ENCODE peak calls at places on chromosomes 3 and 15, in eight cellular contexts. K is neural progenitor cell, O is stomach, Z is IMR-90, M is HFF-Myc, C is fibroblast of mammary gland, N is colonic mucosa, B is heart right ventricle. R is an unnamed sample.

GRCh38 chr15:29356807-29357206 is 87.2 kb upstream of the NSMCE3 start:
- DNase-seq in K (no peak), O (no peak), Z (no peak), M (no peak), C (no peak), N (no peak), B (no peak), R (no peak)

GRCh38 chr3:132784502-132785025 is 62.4 kb upstream of the NPHP3 start:
- DNase-seq in K (no peak), O (no peak), Z (no peak), M (no peak), C (no peak), N (no peak), B (no peak), R (no peak)

GRCh38 chr3:64691051-64691450 is 3.3 kb upstream of the ADAMTS9 start:
- DNase-seq in K (no peak), O (no peak), Z (peak), M (no peak), C (peak), N (no peak), B (peak), R (no peak)

GRCh38 chr3:134330895-134331810 is 43.1 kb downstream of the AMOTL2 start:
- DNase-seq in K (no peak), O (no peak), Z (peak), M (no peak), C (no peak), N (no peak), B (no peak), R (no peak)

GRCh38 chr3:143000525-143000924 is 845 bp upstream of the U2SURP start:
- DNase-seq in K (peak), O (no peak), Z (peak), M (no peak), C (peak), N (peak), B (no peak), R (no peak)

GRCh38 chr3:184018424-184018973 is 815 bp upstream of the ABCC5 start:
- DNase-seq in K (no peak), O (no peak), Z (no peak), M (no peak), C (no peak), N (no peak), B (no peak), R (no peak)

GRCh38 chr15:35481992-35482391 is 64.0 kb downstream of the DPH6 start:
- DNase-seq in K (no peak), O (no peak), Z (peak), M (peak), C (peak), N (peak), B (no peak), R (no peak)

GRCh38 chr15:66588971-66589370 is 23.2 kb upstream of the LCTL start:
- DNase-seq in K (no peak), O (no peak), Z (no peak), M (no peak), C (no peak), N (peak), B (no peak), R (no peak)

GRCh38 chr3:105177558-105177957 is 189.2 kb upstream of the ALCAM start:
- DNase-seq in K (no peak), O (no peak), Z (peak), M (no peak), C (peak), N (no peak), B (no peak), R (no peak)

GRCh38 chr15:52427804-52428203 is 100.9 kb downstream of the MYO5A start:
- DNase-seq in K (peak), O (no peak), Z (peak), M (peak), C (peak), N (no peak), B (no peak), R (peak)

GRCh38 chr15:70151441-70151840 is 53.7 kb upstream of the TLE3 start:
- DNase-seq in K (no peak), O (no peak), Z (no peak), M (no peak), C (no peak), N (no peak), B (no peak), R (no peak)

GRCh38 chr15:75578206-75578947 is 738 bp downstream of the PTPN9 start:
- DNase-seq in K (peak), O (peak), Z (no peak), M (no peak), C (no peak), N (peak), B (no peak), R (peak)

GRCh38 chr3:127542441-127542952 is 48.0 kb downstream of the TPRA1 start:
- DNase-seq in K (no peak), O (peak), Z (no peak), M (no peak), C (no peak), N (peak), B (no peak), R (peak)

GRCh38 chr3:146390967-146391366 is 78.4 kb downstream of the PLSCR2 start:
- DNase-seq in K (no peak), O (no peak), Z (peak), M (peak), C (peak), N (peak), B (peak), R (no peak)

GRCh38 chr3:126149960-126150515 is 30.3 kb downstream of the ALDH1L1 start:
- DNase-seq in K (no peak), O (no peak), Z (no peak), M (no peak), C (no peak), N (peak), B (peak), R (no peak)

GRCh38 chr15:60374209-60374608 is 23.6 kb downstream of the ANXA2 start:
- DNase-seq in K (no peak), O (no peak), Z (no peak), M (no peak), C (no peak), N (no peak), B (no peak), R (no peak)

GRCh38 chr3:58474348-58474911 is 17.5 kb upstream of the KCTD6 start:
- DNase-seq in K (no peak), O (no peak), Z (no peak), M (no peak), C (no peak), N (no peak), B (no peak), R (peak)

GRCh38 chr15:31574761-31575160 is 248.1 kb downstream of the KLF13 start:
- DNase-seq in K (peak), O (no peak), Z (no peak), M (no peak), C (no peak), N (no peak), B (no peak), R (no peak)

GRCh38 chr15:32042269-32042996 is 12.1 kb downstream of the CHRNA7 start:
- DNase-seq in K (no peak), O (no peak), Z (no peak), M (no peak), C (no peak), N (no peak), B (no peak), R (no peak)

GRCh38 chr15:67070150-67070549 is 4.7 kb downstream of the SMAD3 start:
- DNase-seq in K (no peak), O (no peak), Z (peak), M (no peak), C (no peak), N (no peak), B (no peak), R (no peak)

GRCh38 chr15:31338879-31339557 is 12.4 kb downstream of the KLF13 start:
- DNase-seq in K (no peak), O (no peak), Z (peak), M (no peak), C (peak), N (no peak), B (peak), R (no peak)

GRCh38 chr3:118817748-118818165 is 216.9 kb downstream of the IGSF11 start:
- DNase-seq in K (peak), O (peak), Z (peak), M (peak), C (peak), N (peak), B (no peak), R (peak)

GRCh38 chr15:40272713-40273056 is 10.2 kb downstream of the ANKRD63 start:
- DNase-seq in K (no peak), O (no peak), Z (no peak), M (no peak), C (no peak), N (no peak), B (no peak), R (no peak)
- TF ChIP-seq CTCF in K (no peak), O (peak), Z (peak), M (peak), C (peak), N (no peak), B (no peak), R (peak)

DNA sequence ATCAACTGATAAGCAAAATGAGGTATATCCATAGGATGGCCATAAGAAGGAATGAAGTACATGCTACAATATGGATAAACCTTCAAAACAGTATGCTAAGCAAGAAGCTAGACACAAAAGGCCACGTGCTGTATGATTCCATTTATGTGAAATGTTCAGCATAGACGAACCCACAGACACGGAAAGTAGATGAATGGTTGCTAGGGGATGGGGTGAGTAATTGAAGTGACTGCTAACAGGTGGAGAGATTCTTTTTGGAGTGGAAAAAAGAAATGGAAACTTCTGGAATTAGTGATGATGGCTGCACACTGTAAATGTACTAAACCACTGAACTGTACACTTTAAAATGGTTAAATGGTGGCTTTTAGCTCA is 630 bp upstream of the EFCAB12 start:
- DNase-seq in K (no peak), O (no peak), Z (no peak), M (no peak), C (no peak), N (no peak), B (no peak), R (no peak)
- H3K4me3 ChIP-seq in K (no peak), O (peak), Z (no peak), M (no peak), C (no peak), N (peak), B (no peak), R (no peak)

DNA sequence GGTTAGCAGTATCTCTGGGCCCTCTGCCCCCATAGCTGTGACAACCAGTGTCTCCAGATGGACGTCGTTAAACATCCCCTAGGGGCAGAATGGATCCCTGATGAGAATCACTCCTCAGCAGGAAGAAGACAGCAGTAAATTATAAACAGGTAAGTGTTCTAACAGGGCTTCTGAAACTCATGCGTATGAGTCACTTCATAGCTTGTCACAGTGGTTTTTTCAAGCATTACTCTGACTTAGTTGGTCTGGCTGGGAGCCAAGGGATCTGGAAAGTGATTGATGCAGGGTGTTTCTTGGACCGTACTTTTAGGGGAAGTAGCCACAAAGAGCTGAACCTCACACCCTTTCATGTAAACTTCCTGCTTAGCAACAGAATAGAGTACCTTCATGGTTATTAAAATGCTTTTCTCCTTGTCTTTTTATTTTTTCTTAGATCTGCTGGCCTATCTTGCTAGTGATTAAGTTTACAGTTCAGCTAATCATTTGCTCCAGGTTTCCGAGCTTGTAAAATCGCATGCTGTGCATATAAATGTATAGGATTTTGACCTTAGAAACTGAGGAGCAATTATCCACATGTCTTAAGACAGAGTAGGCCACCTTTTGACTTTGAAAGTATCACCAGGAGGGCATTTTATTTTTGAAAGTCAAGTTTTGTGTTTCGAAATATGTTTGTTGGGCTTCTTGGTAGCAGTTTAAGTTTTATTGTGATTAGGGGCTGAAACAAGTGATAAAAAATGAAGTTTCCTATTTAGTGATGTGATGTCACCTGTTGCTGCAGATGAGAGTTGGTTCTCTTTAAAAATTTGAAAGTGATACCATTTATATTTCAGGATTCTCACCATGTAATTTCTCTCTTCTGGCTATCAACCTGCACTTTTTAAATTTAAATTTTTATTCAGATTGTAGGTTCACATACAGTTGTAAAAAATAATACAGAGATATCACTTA is 333.9 kb downstream of the PTPRG start:
- DNase-seq in K (no peak), O (peak), Z (peak), M (peak), C (peak), N (peak), B (peak), R (peak)
- TF ChIP-seq CTCF in K (peak), O (no peak), Z (no peak), M (no peak), C (peak), N (no peak), B (no peak), R (no peak)

DNA sequence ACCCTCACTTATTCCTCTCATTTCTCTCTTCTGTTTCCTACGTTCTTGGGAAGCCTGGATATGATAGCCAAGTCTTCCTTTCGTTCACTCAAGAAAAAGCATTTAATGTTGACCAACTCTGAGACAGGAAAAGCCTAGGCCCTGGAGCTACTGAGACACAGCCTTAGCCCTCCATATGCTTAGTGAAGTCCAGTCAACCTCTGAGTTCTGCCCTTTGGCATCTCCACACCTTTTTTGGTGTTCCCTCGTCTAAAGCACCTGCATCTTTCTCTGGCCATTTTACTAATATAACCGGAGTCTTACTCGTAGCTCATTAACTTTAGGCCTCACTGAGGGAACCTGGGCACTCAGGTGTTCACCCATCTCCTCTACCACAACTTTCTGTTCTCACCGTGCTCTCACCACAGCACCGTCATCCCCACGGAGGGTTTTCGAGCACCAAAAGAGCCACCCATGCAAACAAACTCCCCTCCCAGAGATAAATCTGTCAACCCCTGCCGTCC is 632 bp downstream of the MTHFS start:
- DNase-seq in K (peak), O (no peak), Z (no peak), M (no peak), C (no peak), N (peak), B (no peak), R (no peak)
- H3K4me3 ChIP-seq in K (peak), O (peak), Z (peak), M (peak), C (peak), N (peak), B (peak), R (peak)

GRCh38 chr3:4885322-4885721 is 93.9 kb upstream of the BHLHE40 start:
- DNase-seq in K (no peak), O (no peak), Z (no peak), M (no peak), C (no peak), N (no peak), B (no peak), R (no peak)
- TF ChIP-seq CTCF in K (no peak), O (no peak), Z (no peak), M (no peak), C (no peak), N (no peak), B (no peak), R (no peak)

GRCh38 chr3:197552198-197552597 is 3.6 kb downstream of the BDH1 start:
- DNase-seq in K (no peak), O (no peak), Z (no peak), M (no peak), C (no peak), N (no peak), B (no peak), R (no peak)
- H3K4me3 ChIP-seq in K (no peak), O (no peak), Z (no peak), M (no peak), C (no peak), N (no peak), B (no peak), R (no peak)

DNA sequence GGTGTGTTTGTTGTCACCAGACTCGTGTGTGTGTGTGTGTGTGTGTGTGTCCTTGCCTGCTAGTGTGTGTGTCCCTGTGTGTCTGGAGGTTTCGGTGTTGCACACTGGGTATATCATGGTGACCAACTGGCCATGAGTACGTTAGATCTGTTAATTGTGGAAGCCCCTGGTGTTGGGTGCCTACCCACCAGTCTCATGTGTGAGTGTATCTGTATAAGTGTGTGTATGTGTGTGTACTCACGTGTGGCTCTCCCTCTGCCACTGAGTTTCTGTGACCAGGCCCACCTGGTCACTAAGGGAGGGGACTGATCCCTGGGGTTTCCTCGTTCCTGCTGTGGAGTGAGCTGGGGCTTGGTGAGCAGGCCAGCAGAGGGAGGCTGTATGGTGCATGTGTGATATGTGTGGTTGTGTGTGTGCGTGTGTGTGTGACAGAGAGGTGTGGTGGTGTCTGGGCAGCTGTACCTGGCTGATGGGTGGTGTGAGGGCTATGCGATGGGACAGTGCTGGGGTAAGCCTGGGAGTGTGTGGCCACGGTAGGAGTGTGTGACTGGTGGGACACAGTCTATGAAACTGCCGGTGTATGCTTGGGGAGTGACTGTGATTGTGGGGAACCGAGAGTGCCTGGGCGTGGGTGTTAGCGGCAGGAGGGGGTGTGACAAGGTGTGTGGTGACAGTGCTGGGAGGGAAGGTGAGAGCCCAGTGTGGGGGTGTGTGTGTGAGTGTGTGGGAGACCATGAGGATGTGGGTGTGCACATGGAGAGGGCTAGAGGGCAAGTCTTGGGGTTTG is 1.9 kb downstream of the PRKCD start:
- DNase-seq in K (no peak), O (peak), Z (no peak), M (no peak), C (peak), N (peak), B (no peak), R (no peak)
- TF ChIP-seq CTCF in K (no peak), O (no peak), Z (no peak), M (no peak), C (no peak), N (no peak), B (no peak), R (no peak)

DNA sequence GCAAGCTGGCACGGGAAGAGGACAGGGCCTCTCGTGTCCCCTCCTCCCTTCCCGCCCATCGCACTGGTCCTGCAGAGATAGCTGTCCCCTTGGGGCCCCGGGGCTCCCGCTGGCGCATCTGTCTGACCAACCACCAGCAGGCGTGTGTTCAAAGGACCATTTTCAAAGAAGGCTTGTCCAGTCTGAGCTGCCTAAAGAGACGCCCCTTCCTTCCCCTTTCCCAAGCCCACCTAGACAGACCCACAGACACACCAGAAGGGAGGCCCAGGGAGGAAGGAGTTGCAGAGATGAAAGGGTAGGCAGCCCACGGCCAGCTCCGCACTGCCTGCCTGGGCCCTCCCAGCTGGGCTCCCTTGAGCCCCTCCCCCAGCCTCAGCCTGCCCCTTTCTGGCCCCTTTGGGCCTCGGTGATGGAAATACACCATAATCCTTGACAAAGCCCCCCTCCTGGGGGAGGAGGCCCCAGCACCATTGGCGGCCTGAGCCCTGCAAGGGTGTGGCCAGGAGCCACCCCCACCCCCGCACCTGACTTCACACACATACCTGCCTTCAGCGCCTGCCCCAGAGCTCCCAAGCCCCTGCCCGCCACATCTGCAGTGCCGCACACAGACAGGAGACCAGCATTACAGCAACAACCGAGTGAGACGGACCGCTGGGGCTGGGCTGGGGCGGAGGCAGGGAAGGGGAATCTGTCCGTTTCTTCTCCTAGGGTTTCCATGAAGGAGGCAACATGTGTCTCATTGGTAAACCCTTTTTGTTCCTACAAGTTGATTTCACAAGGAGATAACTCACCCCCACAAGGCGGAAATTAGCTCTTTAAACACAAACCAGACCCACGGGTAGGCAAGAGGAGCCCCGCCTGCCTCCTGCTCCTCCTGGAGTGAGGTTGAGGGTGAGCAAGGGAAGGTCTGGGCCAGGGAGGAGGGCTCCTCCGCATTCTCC is at the start of gene STRA6:
- DNase-seq in K (peak), O (no peak), Z (no peak), M (no peak), C (peak), N (no peak), B (no peak), R (peak)
- H3K4me3 ChIP-seq in K (peak), O (no peak), Z (no peak), M (peak), C (no peak), N (no peak), B (no peak), R (peak)

DNA sequence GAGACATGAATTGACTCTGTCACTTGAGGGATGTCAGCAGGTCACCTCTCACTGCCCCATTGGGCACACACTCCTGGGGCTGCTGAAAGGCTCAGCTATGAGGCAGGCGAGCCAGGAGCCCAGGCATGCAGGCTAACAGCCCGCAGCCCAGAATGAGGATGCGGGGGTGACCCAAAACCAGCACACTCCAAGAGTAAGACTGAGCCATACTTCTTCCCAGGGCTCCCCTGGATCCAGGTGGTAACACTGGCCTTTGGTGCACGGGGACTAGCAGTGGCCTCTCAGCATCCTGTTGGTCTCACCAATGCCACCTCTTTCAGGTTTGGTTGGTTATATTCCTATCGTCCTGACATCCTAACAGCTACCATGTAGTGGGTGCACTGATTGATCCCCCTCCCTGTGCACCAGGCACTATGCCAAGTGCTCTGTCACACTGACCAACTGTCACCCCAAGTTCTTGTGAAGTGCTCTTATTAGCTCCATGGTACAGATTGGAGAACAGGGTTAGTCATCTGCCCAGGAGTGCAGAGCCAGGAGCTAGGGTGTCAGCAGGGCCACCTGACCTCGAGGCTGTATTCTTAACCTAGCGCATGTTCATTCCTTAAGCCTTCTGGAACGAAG is 24.8 kb upstream of the SPTBN5 start:
- DNase-seq in K (no peak), O (no peak), Z (no peak), M (no peak), C (no peak), N (no peak), B (no peak), R (no peak)
- TF ChIP-seq CTCF in K (no peak), O (no peak), Z (no peak), M (no peak), C (no peak), N (no peak), B (no peak), R (no peak)